ENCODE peak calls at places on chromosomes 3 and 15, in seven cellular contexts. L, J, U, Z, V, T and H are unnamed samples.

GRCh38 chr15:66359740-66360139 is 3.3 kb upstream of the TIPIN start:
- DNase-seq in L (peak; percentile 76), J (no peak), U (no peak), Z (peak; percentile 57), V (peak; percentile 43), T (no peak), H (peak; percentile 59)

GRCh38 chr3:64187065-64187959 is 38.0 kb downstream of the PRICKLE2 start:
- DNase-seq in L (peak; percentile 74), J (no peak), U (peak; percentile 96), Z (peak; percentile 87), V (no peak), T (no peak), H (no peak)

GRCh38 chr15:57743424-57743823 is 36.9 kb downstream of the POLR2M start:
- DNase-seq in L (peak; percentile 12), J (peak; percentile 59), U (no peak), Z (no peak), V (no peak), T (peak; percentile 36), H (peak; percentile 4)

GRCh38 chr3:196708467-196708866 is 3.6 kb downstream of the CEP19 start:
- DNase-seq in L (peak; percentile 46), J (no peak), U (no peak), Z (no peak), V (no peak), T (no peak), H (no peak)

GRCh38 chr15:40516322-40516721 is 45.5 kb downstream of the CHST14 start:
- DNase-seq in L (no peak), J (no peak), U (no peak), Z (no peak), V (no peak), T (no peak), H (no peak)

GRCh38 chr15:97904196-97904572 is 56.3 kb upstream of the ARRDC4 start:
- DNase-seq in L (peak; percentile 62), J (peak; percentile 91), U (peak; percentile 89), Z (peak; percentile 88), V (peak; percentile 41), T (peak; percentile 37), H (peak; percentile 2)

GRCh38 chr15:78112551-78112950 is 18.7 kb downstream of the CIB2 start:
- DNase-seq in L (no peak), J (no peak), U (no peak), Z (no peak), V (no peak), T (no peak), H (no peak)

GRCh38 chr3:151776259-151776740 is 37.6 kb upstream of the AADAC start:
- DNase-seq in L (no peak), J (no peak), U (no peak), Z (no peak), V (no peak), T (no peak), H (no peak)

GRCh38 chr15:63599401-63600000 is 2.3 kb downstream of the FBXL22 start:
- DNase-seq in L (peak; percentile 69), J (peak; percentile 48), U (peak; percentile 85), Z (peak; percentile 46), V (no peak), T (peak; percentile 65), H (peak; percentile 53)

GRCh38 chr3:141544697-141545096 is 57.9 kb downstream of the RASA2 start:
- DNase-seq in L (no peak), J (no peak), U (no peak), Z (no peak), V (no peak), T (peak; percentile 82), H (no peak)

GRCh38 chr15:27328616-27329015 is 357.6 kb downstream of the GABRG3 start:
- DNase-seq in L (no peak), J (no peak), U (no peak), Z (no peak), V (no peak), T (no peak), H (no peak)

DNA sequence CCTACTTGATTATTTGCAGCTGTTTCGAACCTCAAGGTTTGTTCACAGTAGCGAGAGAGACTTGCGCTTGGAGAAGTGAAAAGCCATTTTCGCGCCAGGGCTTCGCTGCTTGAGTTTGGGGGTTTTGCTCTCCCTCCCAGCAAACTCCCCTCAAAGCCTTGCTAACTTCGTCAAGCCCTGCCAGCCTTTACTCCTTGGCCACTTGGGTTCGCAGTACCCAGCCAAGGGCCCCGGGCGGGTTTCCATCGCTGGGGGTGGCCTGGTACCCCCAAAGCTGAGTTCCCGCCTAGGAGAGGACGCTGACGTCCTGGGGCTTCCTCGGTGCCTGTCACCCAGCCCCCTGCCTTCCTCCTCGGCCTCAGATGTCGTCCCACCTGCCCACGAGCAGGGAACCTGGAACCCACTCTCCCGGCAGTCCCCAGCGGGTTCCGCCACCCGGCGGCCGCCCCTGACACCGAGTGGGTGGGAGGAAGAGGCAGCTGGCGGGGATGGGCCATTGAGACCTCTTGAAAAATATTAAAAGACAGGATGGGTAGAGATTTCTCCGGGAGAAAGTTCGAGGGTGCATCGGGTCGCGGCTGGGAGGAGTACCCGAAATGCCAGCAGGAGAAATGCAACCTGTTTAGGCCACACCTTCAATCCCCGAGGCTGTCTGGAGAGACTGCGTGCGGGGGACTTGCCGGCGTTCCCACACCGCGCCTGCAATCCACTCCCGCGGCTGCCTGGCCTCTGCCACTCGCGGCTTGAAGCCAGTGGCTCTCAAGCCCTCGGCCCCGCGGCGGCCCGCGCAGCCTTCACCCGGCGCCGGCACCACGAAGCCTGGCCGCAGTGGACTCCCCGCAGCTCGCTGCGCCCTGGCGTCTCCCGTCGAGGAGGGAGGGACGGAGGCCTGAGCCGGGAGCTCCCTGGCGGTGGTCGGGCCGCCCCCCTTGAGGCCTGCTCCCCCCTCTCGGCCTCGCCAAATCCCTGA is 8.8 kb upstream of the NR2F2 start:
- DNase-seq in L (peak; percentile 16), J (peak; percentile 60), U (peak; percentile 68), Z (peak; percentile 44), V (no peak), T (no peak), H (no peak)
- H3K4me2 ChIP-seq in L (peak overlapping the region; percentile 89), J (peak overlapping the region; percentile 97), U (peak overlapping the region; percentile 69), Z (peak overlapping the region; percentile 84), V (no peak overlapping the region), T (peak overlapping the region; percentile 75), H (no peak overlapping the region)

GRCh38 chr15:80887148-80887547 is 102.5 kb downstream of the MESD start:
- DNase-seq in L (peak; percentile 64), J (peak; percentile 13), U (no peak), Z (no peak), V (no peak), T (no peak), H (no peak)

GRCh38 chr15:80892414-80892813 is 97.2 kb downstream of the MESD start:
- DNase-seq in L (no peak), J (no peak), U (no peak), Z (no peak), V (no peak), T (no peak), H (no peak)

GRCh38 chr15:80890341-80890972 is 99.2 kb downstream of the MESD start:
- DNase-seq in L (peak; percentile 7), J (no peak), U (peak; percentile 51), Z (no peak), V (no peak), T (no peak), H (no peak)

GRCh38 chr15:80891006-80891405 is 98.6 kb downstream of the MESD start:
- DNase-seq in L (no peak), J (no peak), U (no peak), Z (no peak), V (no peak), T (no peak), H (no peak)

GRCh38 chr15:80888846-80889245 is 100.8 kb downstream of the MESD start:
- DNase-seq in L (no peak), J (no peak), U (no peak), Z (no peak), V (no peak), T (no peak), H (no peak)
- H3K36me3 ChIP-seq in L (no peaks in the 10 kb centered on the region), J (no peaks in the 10 kb centered on the region), U (peaks cover 71% of the 10 kb centered on the region), Z (no peaks in the 10 kb centered on the region), V (no peaks in the 10 kb centered on the region), T (no peaks in the 10 kb centered on the region), H (no peaks in the 10 kb centered on the region)

GRCh38 chr15:56356616-56357015 is 8.6 kb upstream of the TEX9 start:
- DNase-seq in L (peak; percentile 76), J (no peak), U (peak; percentile 54), Z (no peak), V (no peak), T (peak; percentile 50), H (no peak)

GRCh38 chr15:56353740-56354139 is 11.5 kb upstream of the TEX9 start:
- DNase-seq in L (no peak), J (no peak), U (peak; percentile 24), Z (no peak), V (no peak), T (no peak), H (no peak)

GRCh38 chr15:56351957-56352506 is 13.2 kb upstream of the TEX9 start:
- DNase-seq in L (no peak), J (no peak), U (no peak), Z (no peak), V (no peak), T (no peak), H (no peak)

GRCh38 chr15:56351362-56351761 is 13.9 kb upstream of the TEX9 start:
- DNase-seq in L (no peak), J (peak; percentile 31), U (no peak), Z (no peak), V (no peak), T (no peak), H (no peak)

DNA sequence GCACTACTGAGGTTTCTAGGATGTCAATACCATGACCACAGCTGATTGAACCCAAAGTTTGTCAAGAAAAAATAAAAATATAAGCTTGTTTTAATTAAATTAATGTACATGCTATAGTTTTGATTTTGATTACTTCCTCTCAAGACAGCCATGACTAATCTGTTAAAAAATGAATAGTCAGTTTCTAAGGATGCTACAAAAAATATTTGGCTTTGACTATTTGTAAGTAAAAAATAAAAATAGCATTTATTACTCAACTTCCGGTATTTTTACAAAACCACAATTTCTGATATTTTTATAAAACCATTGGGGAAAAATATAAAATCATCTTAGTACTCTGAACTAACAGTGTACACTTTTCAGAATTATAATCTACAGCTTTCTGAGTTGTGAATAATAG is 12.1 kb upstream of the TEX9 start:
- DNase-seq in L (no peak), J (no peak), U (peak; percentile 44), Z (no peak), V (no peak), T (no peak), H (no peak)
- TF ChIP-seq EZH2phosphoT487 in L (no peak), J (no peak), U (no peak), Z (no peak), V (no peak), T (no peak), H (no peak)

DNA sequence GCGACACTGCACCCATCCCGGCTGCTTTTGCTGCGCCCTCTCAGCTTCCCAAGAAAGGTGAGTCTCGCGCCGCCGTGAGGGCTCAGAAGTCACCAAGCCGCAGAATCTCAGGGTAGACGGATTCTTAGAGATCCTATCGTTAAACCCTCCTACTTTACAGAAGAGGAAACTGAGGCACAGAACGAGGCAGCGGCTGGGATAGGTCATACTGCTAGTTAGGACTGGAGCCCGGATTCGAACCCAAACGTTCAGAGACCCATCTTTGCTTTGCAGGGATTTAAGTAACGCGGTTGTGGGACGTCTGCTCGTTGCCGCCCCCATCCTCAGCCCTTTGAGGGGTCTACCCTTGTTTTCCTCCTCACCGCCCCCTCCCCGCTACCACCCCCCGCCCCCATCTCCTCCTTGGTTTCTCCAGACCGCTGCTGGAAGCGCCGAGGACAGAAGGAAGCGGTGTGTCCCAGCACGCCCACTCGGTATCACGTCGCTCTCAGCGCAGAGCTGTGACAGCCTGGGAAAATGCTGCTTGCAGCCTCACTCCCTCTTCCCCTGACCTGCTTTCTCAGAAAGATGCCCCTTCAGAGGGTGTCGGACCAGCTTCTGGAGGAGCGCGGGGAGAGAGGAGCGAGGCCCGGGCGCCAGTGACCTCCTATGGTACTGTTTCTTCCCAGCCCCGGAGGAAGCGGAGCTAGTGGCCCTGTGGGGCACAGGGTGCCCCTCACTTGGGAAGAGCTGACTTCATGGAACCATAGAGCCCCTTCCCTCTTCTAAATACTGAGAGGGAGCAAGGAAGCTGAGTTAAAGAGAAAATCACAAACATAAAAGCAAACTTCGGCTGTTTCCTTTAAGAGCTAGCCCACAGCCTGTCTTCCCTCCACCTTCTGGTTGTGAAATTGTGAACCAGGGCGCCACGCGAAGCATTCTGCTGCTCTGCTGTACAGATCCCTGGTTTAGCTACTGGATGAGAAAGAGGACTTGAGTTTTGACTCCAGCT is 573 bp downstream of the IL1RAP start:
- DNase-seq in L (peak; percentile 51), J (peak; percentile 60), U (peak; percentile 81), Z (peak; percentile 62), V (no peak), T (peak; percentile 19), H (peak; percentile 7)
- H3K4me2 ChIP-seq in L (peak overlapping the region; percentile 75), J (peak overlapping the region; percentile 76), U (peak overlapping the region; percentile 92), Z (peak overlapping the region; percentile 96), V (peak overlapping the region; percentile 90), T (peak overlapping the region; percentile 89), H (peak overlapping the region; percentile 70)